ENCODE peak calls at places on chromosomes 11 and 22, in nine cellular contexts. D is SK-N-MC; W is hippocampal formation; V is adipocyte; I is T-helper 2 cell; T is right atrium auricular region; J is HCEC 1CT; K is naive thymus-derived CD8-positive, alpha-beta T cell; E is cardiac muscle cell. Q is an unnamed sample.

GRCh38 chr11:130383363-130384168 is 44.8 kb downstream of the ADAMTS8 start:
- DNase-seq in E (peak), K (no peak), D (no peak), T (no peak), J (peak), V (peak), I (no peak), W (no peak), Q (no peak)

GRCh38 chr22:26417406-26417805 is 11.7 kb upstream of the ASPHD2 start:
- DNase-seq in W (no peak), V (no peak), J (no peak), T (no peak), K (no peak), E (no peak), D (no peak), I (no peak), Q (no peak)

GRCh38 chr11:134654161-134654915 is 242.3 kb upstream of the B3GAT1 start:
- DNase-seq in D (no peak), V (no peak), T (peak), I (no peak), E (no peak), K (peak), W (no peak), J (no peak), Q (no peak)

GRCh38 chr11:2649400-2649799 is 50.4 kb downstream of the KCNQ1OT1 start:
- DNase-seq in I (no peak), T (no peak), V (no peak), E (no peak), J (no peak), D (no peak), W (no peak), K (no peak), Q (no peak)

GRCh38 chr11:104668797-104669463 is 229.3 kb downstream of the CASP12 start:
- DNase-seq in E (no peak), W (no peak), T (no peak), D (no peak), I (no peak), V (peak), J (peak), K (no peak), Q (no peak)

GRCh38 chr11:20155683-20156279 is 4.5 kb downstream of the DBX1 start:
- DNase-seq in E (no peak), T (no peak), I (no peak), J (no peak), V (no peak), K (no peak), D (no peak), W (no peak), Q (no peak)

GRCh38 chr11:131511794-131512193 is 141.4 kb downstream of the NTM start:
- DNase-seq in V (peak), I (no peak), K (no peak), T (no peak), E (peak), J (no peak), D (no peak), W (no peak), Q (no peak)

GRCh38 chr11:124754309-124754708 is 2.3 kb upstream of the VSIG2 start:
- DNase-seq in J (peak), K (no peak), W (no peak), I (no peak), T (no peak), V (no peak), D (no peak), E (no peak), Q (no peak)

GRCh38 chr11:1559103-1559951 is 12.7 kb downstream of the DUSP8 start:
- DNase-seq in E (no peak), V (peak), J (no peak), K (no peak), T (peak), W (peak), D (no peak), I (no peak), Q (peak)

GRCh38 chr22:30314918-30315317 is 11.8 kb downstream of the TBC1D10A start:
- DNase-seq in V (no peak), T (no peak), W (no peak), D (no peak), I (peak), K (no peak), J (no peak), E (no peak), Q (no peak)

GRCh38 chr11:35750981-35751663 is 88.5 kb downstream of the TRIM44 start:
- DNase-seq in D (no peak), I (no peak), K (no peak), V (no peak), E (no peak), T (no peak), W (no peak), J (no peak), Q (no peak)

GRCh38 chr11:67117667-67118058 is 1.4 kb upstream of the KDM2A start:
- DNase-seq in E (no peak), J (no peak), I (peak), W (no peak), K (peak), V (no peak), T (no peak), D (no peak), Q (no peak)

GRCh38 chr22:24500251-24500820 is 5.2 kb downstream of the UPB1 start:
- DNase-seq in I (no peak), V (no peak), T (no peak), E (no peak), K (no peak), W (no peak), J (no peak), D (no peak), Q (no peak)

GRCh38 chr11:130202009-130202817 is 42.6 kb downstream of the ST14 start:
- DNase-seq in E (no peak), I (no peak), W (no peak), D (no peak), K (no peak), J (no peak), V (no peak), T (no peak), Q (no peak)

GRCh38 chr11:13480198-13480597 is 15.6 kb downstream of the PTH start:
- DNase-seq in D (no peak), J (no peak), W (no peak), V (no peak), T (no peak), I (no peak), K (no peak), E (no peak), Q (no peak)

GRCh38 chr22:39721456-39722325 is 151.1 kb downstream of the CACNA1I start:
- DNase-seq in V (no peak), K (no peak), J (no peak), D (no peak), I (no peak), E (no peak), T (no peak), W (no peak), Q (no peak)

GRCh38 chr11:19241260-19242183 is 777 bp upstream of the E2F8 start:
- DNase-seq in I (no peak), D (no peak), K (no peak), W (no peak), V (no peak), T (no peak), J (no peak), E (peak), Q (no peak)

GRCh38 chr11:19723572-19724342 is 11.1 kb downstream of the NAV2 start:
- DNase-seq in V (peak), T (no peak), I (peak), E (no peak), W (no peak), K (no peak), J (peak), D (no peak), Q (peak)

GRCh38 chr11:118438314-118438931 is 2.1 kb downstream of the KMT2A start:
- DNase-seq in D (no peak), J (peak), W (peak), E (peak), V (peak), I (peak), K (peak), T (no peak), Q (no peak)

GRCh38 chr11:9001736-9002135 is 2.1 kb downstream of the NRIP3 start:
- DNase-seq in K (no peak), J (peak), W (no peak), T (no peak), D (no peak), E (no peak), V (peak), I (no peak), Q (no peak)

GRCh38 chr22:45194686-45195085 is 31.0 kb downstream of the NUP50 start:
- DNase-seq in T (no peak), I (no peak), W (no peak), V (no peak), D (no peak), K (no peak), J (no peak), E (no peak), Q (no peak)

GRCh38 chr11:30586251-30587144 is at the start of gene MPPED2:
- DNase-seq in W (no peak), I (peak), T (no peak), E (peak), J (no peak), D (no peak), K (peak), V (no peak), Q (peak)

GRCh38 chr11:12094872-12095800 is 15.3 kb upstream of the MICAL2 start:
- DNase-seq in V (no peak), I (no peak), W (no peak), J (no peak), T (no peak), K (no peak), E (peak), D (no peak), Q (no peak)

GRCh38 chr11:8913961-8914660 is 3.1 kb downstream of the AKIP1 start:
- DNase-seq in W (no peak), I (no peak), K (peak), D (no peak), T (no peak), E (peak), V (peak), J (peak), Q (no peak)

GRCh38 chr11:120024046-120024445 is 113.9 kb downstream of the TRIM29 start:
- DNase-seq in K (no peak), J (no peak), E (no peak), I (no peak), T (no peak), V (no peak), D (no peak), W (no peak), Q (no peak)

GRCh38 chr11:88886796-88887195 is 179.0 kb downstream of the GRM5 start:
- DNase-seq in W (no peak), J (peak), V (peak), K (peak), D (peak), T (no peak), I (peak), E (peak), Q (no peak)

Q was measured in hypothalamus.